ENCODE peak calls at places on chromosomes 7 and 10, in seven cellular contexts. One of them, this sample, is unnamed.

GRCh38 chr10:125646311-125646710 is 36.7 kb downstream of the TEX36 start:
- DNase-seq in SK-N-SH: no peak
- DNase-seq in IMR-90: no peak
- DNase-seq in GM23248: no peak
- DNase-seq in endodermal cell: no peak
- DNase-seq in adipocyte: no peak
- DNase-seq in mesendoderm: no peak
- DNase-seq in this sample: no peak

GRCh38 chr7:154996101-154996500 is 6.8 kb downstream of the PAXIP1 start:
- DNase-seq in SK-N-SH: no peak
- DNase-seq in IMR-90: no peak
- DNase-seq in GM23248: no peak
- DNase-seq in endodermal cell: no peak
- DNase-seq in adipocyte: no peak
- DNase-seq in mesendoderm: no peak
- DNase-seq in this sample: no peak

GRCh38 chr7:94272821-94273583 is 121.7 kb upstream of the COL1A2 start:
- DNase-seq in SK-N-SH: no peak
- DNase-seq in IMR-90: peak; percentile 30
- DNase-seq in GM23248: peak; percentile 29
- DNase-seq in endodermal cell: no peak
- DNase-seq in adipocyte: peak; percentile 30
- DNase-seq in mesendoderm: no peak
- DNase-seq in this sample: no peak

GRCh38 chr10:123480344-123480743 is 185.8 kb upstream of the GPR26 start:
- DNase-seq in SK-N-SH: no peak
- DNase-seq in IMR-90: no peak
- DNase-seq in GM23248: no peak
- DNase-seq in endodermal cell: no peak
- DNase-seq in adipocyte: no peak
- DNase-seq in mesendoderm: no peak
- DNase-seq in this sample: no peak

GRCh38 chr7:139753079-139753692 is 24.6 kb downstream of the HIPK2 start:
- DNase-seq in SK-N-SH: no peak
- DNase-seq in IMR-90: peak; percentile 56
- DNase-seq in GM23248: no peak
- DNase-seq in endodermal cell: peak; percentile 61
- DNase-seq in adipocyte: no peak
- DNase-seq in mesendoderm: peak; percentile 21
- DNase-seq in this sample: no peak

GRCh38 chr10:63083904-63084689 is 49.0 kb upstream of the NRBF2 start:
- DNase-seq in SK-N-SH: peak; percentile 56
- DNase-seq in IMR-90: peak; percentile 77
- DNase-seq in GM23248: peak; percentile 87
- DNase-seq in endodermal cell: peak; percentile 65
- DNase-seq in adipocyte: peak; percentile 90
- DNase-seq in mesendoderm: peak; percentile 84
- DNase-seq in this sample: no peak

GRCh38 chr10:36114913-36115312 is 472.8 kb upstream of the FZD8 start:
- DNase-seq in SK-N-SH: no peak
- DNase-seq in IMR-90: peak; percentile 84
- DNase-seq in GM23248: peak; percentile 24
- DNase-seq in endodermal cell: no peak
- DNase-seq in adipocyte: peak; percentile 67
- DNase-seq in mesendoderm: peak; percentile 6
- DNase-seq in this sample: no peak

GRCh38 chr10:95543459-95543858 is 17.7 kb downstream of the SORBS1 start:
- DNase-seq in SK-N-SH: no peak
- DNase-seq in IMR-90: no peak
- DNase-seq in GM23248: no peak
- DNase-seq in endodermal cell: no peak
- DNase-seq in adipocyte: no peak
- DNase-seq in mesendoderm: peak; percentile 53
- DNase-seq in this sample: no peak

GRCh38 chr10:72812798-72813430 is 80.6 kb upstream of the OIT3 start:
- DNase-seq in SK-N-SH: no peak
- DNase-seq in IMR-90: peak; percentile 74
- DNase-seq in GM23248: peak; percentile 81
- DNase-seq in endodermal cell: no peak
- DNase-seq in adipocyte: peak; percentile 67
- DNase-seq in mesendoderm: no peak
- DNase-seq in this sample: peak; percentile 25

GRCh38 chr7:26189000-26189539 is 11.5 kb downstream of the HNRNPA2B1 start:
- DNase-seq in SK-N-SH: no peak
- DNase-seq in IMR-90: no peak
- DNase-seq in GM23248: no peak
- DNase-seq in endodermal cell: no peak
- DNase-seq in adipocyte: no peak
- DNase-seq in mesendoderm: no peak
- DNase-seq in this sample: no peak

GRCh38 chr7:43220250-43220649 is 107.8 kb downstream of the HECW1 start:
- DNase-seq in SK-N-SH: no peak
- DNase-seq in IMR-90: peak; percentile 95
- DNase-seq in GM23248: peak; percentile 89
- DNase-seq in endodermal cell: no peak
- DNase-seq in adipocyte: no peak
- DNase-seq in mesendoderm: no peak
- DNase-seq in this sample: no peak

GRCh38 chr10:25130911-25131310 is 43.9 kb upstream of the GPR158 start:
- DNase-seq in SK-N-SH: no peak
- DNase-seq in IMR-90: peak; percentile 36
- DNase-seq in GM23248: peak; percentile 94
- DNase-seq in endodermal cell: no peak
- DNase-seq in adipocyte: peak; percentile 20
- DNase-seq in mesendoderm: no peak
- DNase-seq in this sample: no peak

GRCh38 chr7:73704640-73705550 is 14.6 kb downstream of the STX1A start:
- DNase-seq in SK-N-SH: peak; percentile 42
- DNase-seq in IMR-90: peak; percentile 44
- DNase-seq in GM23248: no peak
- DNase-seq in endodermal cell: no peak
- DNase-seq in adipocyte: no peak
- DNase-seq in mesendoderm: no peak
- DNase-seq in this sample: no peak

GRCh38 chr7:15751191-15751701 is 64.8 kb upstream of the MEOX2 start:
- DNase-seq in SK-N-SH: no peak
- DNase-seq in IMR-90: no peak
- DNase-seq in GM23248: peak; percentile 62
- DNase-seq in endodermal cell: no peak
- DNase-seq in adipocyte: peak; percentile 67
- DNase-seq in mesendoderm: no peak
- DNase-seq in this sample: no peak

GRCh38 chr7:113371376-113372043 is 253.2 kb upstream of the SMIM30 start:
- DNase-seq in SK-N-SH: no peak
- DNase-seq in IMR-90: peak; percentile 2
- DNase-seq in GM23248: no peak
- DNase-seq in endodermal cell: no peak
- DNase-seq in adipocyte: peak; percentile 67
- DNase-seq in mesendoderm: no peak
- DNase-seq in this sample: no peak

GRCh38 chr10:1964476-1964875 is 227.2 kb upstream of the ADARB2 start:
- DNase-seq in SK-N-SH: no peak
- DNase-seq in IMR-90: no peak
- DNase-seq in GM23248: no peak
- DNase-seq in endodermal cell: no peak
- DNase-seq in adipocyte: no peak
- DNase-seq in mesendoderm: no peak
- DNase-seq in this sample: no peak

GRCh38 chr7:66258409-66258808 is 53.3 kb downstream of the TPST1 start:
- DNase-seq in SK-N-SH: no peak
- DNase-seq in IMR-90: no peak
- DNase-seq in GM23248: peak; percentile 69
- DNase-seq in endodermal cell: no peak
- DNase-seq in adipocyte: no peak
- DNase-seq in mesendoderm: no peak
- DNase-seq in this sample: no peak

GRCh38 chr10:3806603-3807002 is 21.6 kb upstream of the KLF6 start:
- DNase-seq in SK-N-SH: no peak
- DNase-seq in IMR-90: peak; percentile 94
- DNase-seq in GM23248: peak; percentile 98
- DNase-seq in endodermal cell: no peak
- DNase-seq in adipocyte: peak; percentile 76
- DNase-seq in mesendoderm: peak; percentile 48
- DNase-seq in this sample: no peak

GRCh38 chr10:58280485-58280884 is 11.5 kb downstream of the CISD1 start:
- DNase-seq in SK-N-SH: no peak
- DNase-seq in IMR-90: peak; percentile 23
- DNase-seq in GM23248: peak; percentile 21
- DNase-seq in endodermal cell: no peak
- DNase-seq in adipocyte: peak; percentile 34
- DNase-seq in mesendoderm: no peak
- DNase-seq in this sample: no peak

GRCh38 chr10:75143353-75143752 is 31.9 kb downstream of the SAMD8 start:
- DNase-seq in SK-N-SH: no peak
- DNase-seq in IMR-90: peak; percentile 32
- DNase-seq in GM23248: peak; percentile 22
- DNase-seq in endodermal cell: no peak
- DNase-seq in adipocyte: peak; percentile 67
- DNase-seq in mesendoderm: no peak
- DNase-seq in this sample: no peak

GRCh38 chr7:116354171-116354545 is 143.8 kb downstream of the TES start:
- DNase-seq in SK-N-SH: no peak
- DNase-seq in IMR-90: peak; percentile 92
- DNase-seq in GM23248: peak; percentile 68
- DNase-seq in endodermal cell: no peak
- DNase-seq in adipocyte: peak; percentile 47
- DNase-seq in mesendoderm: peak; percentile 58
- DNase-seq in this sample: no peak

GRCh38 chr7:29005829-29006228 is 47.7 kb upstream of the TRIL start:
- DNase-seq in SK-N-SH: no peak
- DNase-seq in IMR-90: peak; percentile 13
- DNase-seq in GM23248: peak; percentile 41
- DNase-seq in endodermal cell: no peak
- DNase-seq in adipocyte: no peak
- DNase-seq in mesendoderm: no peak
- DNase-seq in this sample: no peak

GRCh38 chr7:40714338-40715052 is 579.7 kb downstream of the SUGCT start:
- DNase-seq in SK-N-SH: peak; percentile 33
- DNase-seq in IMR-90: peak; percentile 32
- DNase-seq in GM23248: peak; percentile 49
- DNase-seq in endodermal cell: no peak
- DNase-seq in adipocyte: peak; percentile 76
- DNase-seq in mesendoderm: no peak
- DNase-seq in this sample: no peak

GRCh38 chr10:6737758-6738463 is 157.8 kb upstream of the PRKCQ start:
- DNase-seq in SK-N-SH: no peak
- DNase-seq in IMR-90: peak; percentile 77
- DNase-seq in GM23248: peak; percentile 68
- DNase-seq in endodermal cell: no peak
- DNase-seq in adipocyte: peak; percentile 61
- DNase-seq in mesendoderm: no peak
- DNase-seq in this sample: no peak

GRCh38 chr10:17954856-17955255 is 3.1 kb downstream of the SLC39A12 start:
- DNase-seq in SK-N-SH: no peak
- DNase-seq in IMR-90: peak; percentile 5
- DNase-seq in GM23248: peak; percentile 73
- DNase-seq in endodermal cell: no peak
- DNase-seq in adipocyte: no peak
- DNase-seq in mesendoderm: no peak
- DNase-seq in this sample: no peak

GRCh38 chr10:100508691-100509150 is 10.9 kb downstream of the SEC31B start:
- DNase-seq in SK-N-SH: peak; percentile 70
- DNase-seq in IMR-90: peak; percentile 66
- DNase-seq in GM23248: peak; percentile 67
- DNase-seq in endodermal cell: peak; percentile 76
- DNase-seq in adipocyte: peak; percentile 68
- DNase-seq in mesendoderm: peak; percentile 80
- DNase-seq in this sample: no peak

GRCh38 chr7:149081914-149082313 is 8.6 kb downstream of the ZNF786 start:
- DNase-seq in SK-N-SH: no peak
- DNase-seq in IMR-90: no peak
- DNase-seq in GM23248: no peak
- DNase-seq in endodermal cell: no peak
- DNase-seq in adipocyte: no peak
- DNase-seq in mesendoderm: peak; percentile 44
- DNase-seq in this sample: no peak
- H3K4me1 ChIP-seq in SK-N-SH: no peaks in the 10 kb centered on the region
- H3K4me1 ChIP-seq in IMR-90: no peaks in the 10 kb centered on the region
- H3K4me1 ChIP-seq in GM23248: no peaks in the 10 kb centered on the region
- H3K4me1 ChIP-seq in endodermal cell: no peaks in the 10 kb centered on the region
- H3K4me1 ChIP-seq in adipocyte: no peaks in the 10 kb centered on the region
- H3K4me1 ChIP-seq in mesendoderm: no peaks in the 10 kb centered on the region
- H3K4me1 ChIP-seq in this sample: no peaks in the 10 kb centered on the region

DNA sequence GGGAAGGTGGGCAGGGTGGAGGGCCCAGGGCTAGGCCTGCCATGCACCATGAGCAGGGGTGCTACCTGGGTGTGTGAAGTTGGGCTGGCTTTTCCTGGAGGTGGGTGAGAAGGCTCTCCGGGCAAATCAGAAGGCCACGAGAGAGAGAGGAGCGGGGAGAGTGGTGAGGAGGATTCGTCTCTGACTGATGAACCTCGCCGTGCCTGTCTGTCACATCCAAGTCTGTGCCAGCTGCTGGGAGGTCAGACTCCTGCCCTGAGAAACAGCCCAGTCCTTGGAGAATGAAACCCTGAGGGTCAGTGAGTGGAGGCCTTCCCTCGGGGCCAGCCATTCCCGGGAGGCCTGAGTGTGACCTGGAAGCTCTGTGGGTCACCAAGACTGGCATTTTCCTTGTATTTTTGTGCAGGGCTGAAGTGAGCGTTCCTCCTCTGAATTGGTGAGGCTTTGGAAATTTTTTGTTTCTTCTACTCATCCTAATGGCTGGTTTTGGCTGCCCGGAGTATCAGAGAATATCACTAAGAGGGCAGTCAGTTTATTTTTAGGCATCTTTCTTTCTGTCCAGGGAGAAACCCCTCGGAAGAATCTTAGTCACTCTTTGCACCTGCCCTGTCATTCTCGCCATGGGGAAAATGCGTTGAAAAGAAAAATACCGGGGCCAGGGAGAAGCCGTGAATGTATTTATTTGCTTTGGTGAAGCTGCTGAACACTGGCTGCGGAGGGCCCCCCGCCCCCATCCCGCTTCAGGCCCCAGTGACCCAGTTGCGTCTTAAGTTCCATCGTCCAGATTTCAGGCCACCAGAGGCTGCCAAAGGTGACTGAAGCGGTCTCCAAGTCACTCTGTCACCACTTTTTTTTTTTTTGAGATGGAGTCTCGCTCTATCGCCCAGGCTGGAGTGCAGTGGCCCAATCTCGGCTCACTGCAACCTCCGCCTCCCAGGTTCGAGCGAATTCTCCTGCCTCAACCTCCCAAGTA is 6.5 kb upstream of the AP5Z1 start:
- DNase-seq in SK-N-SH: no peak
- DNase-seq in IMR-90: no peak
- DNase-seq in GM23248: no peak
- DNase-seq in endodermal cell: no peak
- DNase-seq in adipocyte: no peak
- DNase-seq in mesendoderm: no peak
- DNase-seq in this sample: no peak
- H3K9ac ChIP-seq in SK-N-SH: no peak overlapping the region
- H3K9ac ChIP-seq in IMR-90: no peak overlapping the region
- H3K9ac ChIP-seq in GM23248: no peak overlapping the region
- H3K9ac ChIP-seq in endodermal cell: no peak overlapping the region
- H3K9ac ChIP-seq in adipocyte: no peak overlapping the region
- H3K9ac ChIP-seq in mesendoderm: no peak overlapping the region
- H3K9ac ChIP-seq in this sample: no peak overlapping the region

GRCh38 chr10:69317175-69318086 is 39.1 kb downstream of the HK1 start:
- DNase-seq in SK-N-SH: no peak
- DNase-seq in IMR-90: no peak
- DNase-seq in GM23248: no peak
- DNase-seq in endodermal cell: peak; percentile 67
- DNase-seq in adipocyte: no peak
- DNase-seq in mesendoderm: peak; percentile 87
- DNase-seq in this sample: no peak
- H3K4me3 ChIP-seq in SK-N-SH: peak overlapping the region; percentile 96
- H3K4me3 ChIP-seq in IMR-90: peak overlapping the region; percentile 90
- H3K4me3 ChIP-seq in GM23248: peak overlapping the region; percentile 89
- H3K4me3 ChIP-seq in endodermal cell: peak overlapping the region; percentile 87
- H3K4me3 ChIP-seq in adipocyte: peak overlapping the region; percentile 94
- H3K4me3 ChIP-seq in mesendoderm: no peak overlapping the region
- H3K4me3 ChIP-seq in this sample: peak overlapping the region; percentile 75

GRCh38 chr10:86956195-86956840 is 1.1 kb downstream of the MMRN2 start:
- DNase-seq in SK-N-SH: no peak
- DNase-seq in IMR-90: no peak
- DNase-seq in GM23248: no peak
- DNase-seq in endodermal cell: peak; percentile 45
- DNase-seq in adipocyte: no peak
- DNase-seq in mesendoderm: no peak
- DNase-seq in this sample: no peak
- H3K4me1 ChIP-seq in SK-N-SH: peaks cover 11% of the 10 kb centered on the region
- H3K4me1 ChIP-seq in IMR-90: peaks cover 21% of the 10 kb centered on the region
- H3K4me1 ChIP-seq in GM23248: peaks cover 22% of the 10 kb centered on the region
- H3K4me1 ChIP-seq in endodermal cell: peaks cover 15% of the 10 kb centered on the region
- H3K4me1 ChIP-seq in adipocyte: peaks cover 58% of the 10 kb centered on the region
- H3K4me1 ChIP-seq in mesendoderm: peaks cover 35% of the 10 kb centered on the region
- H3K4me1 ChIP-seq in this sample: peaks cover 33% of the 10 kb centered on the region

This sample was measured in keratinocyte.